ENCODE peak calls at places on chromosomes 13 and 19, in seven cellular contexts. F is HEK293T; E is dorsolateral prefrontal cortex; L is iPS DF 19.7; W is GF-D8; Y is stimulated activated CD4-positive, alpha-beta T cell treated with anti-CD3 and anti-CD28 coated beads, Interleukin-1b, Interleukin-23, amount 100 ng/mL, for 1 hour; G is foreskin fibroblast. B is an unnamed sample.

GRCh38 chr19:14054099-14054498 is 7.8 kb downstream of the PALM3 start:
- DNase-seq in F (no peak), E (no peak), L (no peak), W (no peak), Y (no peak), G (no peak), B (no peak)

GRCh38 chr13:111407381-111408131 is 87.1 kb downstream of the TEX29 start:
- DNase-seq in F (no peak), E (no peak), L (no peak), W (no peak), Y (no peak), G (no peak), B (no peak)

GRCh38 chr19:12802267-12803106 is 618 bp downstream of the THSD8 start:
- DNase-seq in F (no peak), E (peak), L (no peak), W (no peak), Y (no peak), G (peak), B (no peak)

GRCh38 chr19:58559275-58560006 is 1.0 kb upstream of the UBE2M start:
- DNase-seq in F (peak), E (peak), L (peak), W (no peak), Y (no peak), G (peak), B (no peak)

GRCh38 chr19:44851427-44851826 is 5.3 kb downstream of the NECTIN2 start:
- DNase-seq in F (no peak), E (no peak), L (no peak), W (peak), Y (no peak), G (no peak), B (no peak)

GRCh38 chr13:57630661-57631606 is 610 bp upstream of the PCDH17 start:
- DNase-seq in F (peak), E (peak), L (no peak), W (no peak), Y (no peak), G (peak), B (peak)

GRCh38 chr13:61187471-61187870 is 228.2 kb downstream of the PCDH20 start:
- DNase-seq in F (no peak), E (no peak), L (no peak), W (no peak), Y (no peak), G (no peak), B (no peak)

GRCh38 chr19:49057636-49058234 is at the start of gene CGB7:
- DNase-seq in F (peak), E (no peak), L (no peak), W (no peak), Y (no peak), G (peak), B (no peak)

GRCh38 chr13:49367640-49368431 is 76.0 kb downstream of the CAB39L start:
- DNase-seq in F (no peak), E (no peak), L (peak), W (no peak), Y (no peak), G (no peak), B (no peak)

GRCh38 chr19:43820098-43820860 is 6.8 kb upstream of the ZNF283 start:
- DNase-seq in F (no peak), E (peak), L (no peak), W (no peak), Y (no peak), G (peak), B (peak)

GRCh38 chr19:30733826-30734550 is 361.8 kb downstream of the ZNF536 start:
- DNase-seq in F (no peak), E (peak), L (no peak), W (no peak), Y (no peak), G (no peak), B (peak)

GRCh38 chr13:110466261-110466660 is 95.3 kb downstream of the RAB20 start:
- DNase-seq in F (no peak), E (no peak), L (no peak), W (no peak), Y (no peak), G (no peak), B (no peak)

GRCh38 chr13:101919541-101920306 is 467.2 kb downstream of the ITGBL1 start:
- DNase-seq in F (no peak), E (no peak), L (no peak), W (no peak), Y (no peak), G (peak), B (no peak)

GRCh38 chr19:49896863-49897621 is at the start of gene IL4I1:
- DNase-seq in F (no peak), E (no peak), L (no peak), W (peak), Y (peak), G (peak), B (no peak)

GRCh38 chr13:37534181-37534580 is 64.4 kb downstream of the POSTN start:
- DNase-seq in F (no peak), E (no peak), L (no peak), W (no peak), Y (no peak), G (peak), B (no peak)

GRCh38 chr19:48751835-48752510 is 468 bp downstream of the FUT1 start:
- DNase-seq in F (no peak), E (no peak), L (no peak), W (no peak), Y (no peak), G (no peak), B (no peak)

GRCh38 chr13:53052675-53053074 is 24.1 kb downstream of the OLFM4 start:
- DNase-seq in F (no peak), E (no peak), L (no peak), W (no peak), Y (no peak), G (no peak), B (no peak)

GRCh38 chr13:30002577-30002976 is 152.2 kb upstream of the UBL3 start:
- DNase-seq in F (no peak), E (no peak), L (no peak), W (no peak), Y (no peak), G (peak), B (no peak)

GRCh38 chr13:98676239-98676638 is 76.2 kb downstream of the SLC15A1 start:
- DNase-seq in F (no peak), E (no peak), L (no peak), W (no peak), Y (no peak), G (no peak), B (no peak)

GRCh38 chr13:28805193-28805819 is 14.8 kb upstream of the MTUS2 start:
- DNase-seq in F (peak), E (no peak), L (no peak), W (no peak), Y (no peak), G (peak), B (no peak)

GRCh38 chr13:99307648-99308339 is 595 bp upstream of the GPR183 start:
- DNase-seq in F (no peak), E (no peak), L (no peak), W (no peak), Y (no peak), G (peak), B (no peak)

GRCh38 chr19:51441410-51442390 is 16.6 kb downstream of the SIGLEC8 start:
- DNase-seq in F (no peak), E (no peak), L (no peak), W (peak), Y (peak), G (no peak), B (no peak)

GRCh38 chr13:110938662-110939421 is 24.0 kb upstream of the ANKRD10 start:
- DNase-seq in F (no peak), E (no peak), L (no peak), W (no peak), Y (no peak), G (no peak), B (no peak)

GRCh38 chr13:30681489-30682242 is 53.7 kb upstream of the ALOX5AP start:
- DNase-seq in F (no peak), E (no peak), L (no peak), W (no peak), Y (no peak), G (peak), B (no peak)

GRCh38 chr19:7986321-7987083 is 18.9 kb downstream of the ELAVL1 start:
- DNase-seq in F (no peak), E (no peak), L (no peak), W (no peak), Y (no peak), G (peak), B (no peak)

GRCh38 chr13:39411501-39411900 is 191.5 kb downstream of the LHFPL6 start:
- DNase-seq in F (no peak), E (no peak), L (no peak), W (no peak), Y (no peak), G (no peak), B (no peak)

GRCh38 chr13:75432045-75432444 is 49.9 kb downstream of the TBC1D4 start:
- DNase-seq in F (no peak), E (no peak), L (no peak), W (no peak), Y (no peak), G (peak), B (no peak)

GRCh38 chr13:19959141-19959830 is 759 bp downstream of the ZMYM2 start:
- DNase-seq in F (peak), E (peak), L (no peak), W (no peak), Y (peak), G (peak), B (peak)

GRCh38 chr13:108214511-108215383 is 589 bp downstream of the LIG4 start:
- DNase-seq in F (no peak), E (peak), L (peak), W (no peak), Y (no peak), G (no peak), B (peak)